ENCODE peak calls at places on chromosomes 5 and 9, in ten cellular contexts. U is NCI-H1092; X is heart right ventricle; Z is A549; Q is NCI-H1417; R is lower leg skin; H is stimulated activated CD4-positive, alpha-beta T cell treated with anti-CD3 and anti-CD28 coated beads, TNF-alpha, amount 100 ng/mL, for 24 hours; P is activated naive CD8-positive, alpha-beta T cell treated with anti-CD3 and anti-CD28 coated beads for 36 hours; B is SK-N-MC; W is HEK293T. K is an unnamed sample.

GRCh38 chr5:153153086-153153485 is 337.4 kb upstream of the GRIA1 start:
- DNase-seq in U (no peak), X (no peak), Z (no peak), Q (no peak), R (no peak), H (no peak), P (no peak), B (no peak), W (no peak), K (no peak)

GRCh38 chr9:80994892-80995291 is 694.5 kb downstream of the TLE1 start:
- DNase-seq in U (no peak), X (no peak), Z (no peak), Q (no peak), R (no peak), H (no peak), P (no peak), B (no peak), W (no peak), K (no peak)

GRCh38 chr5:72633649-72634048 is 126.4 kb upstream of the ZNF366 start:
- DNase-seq in U (no peak), X (no peak), Z (no peak), Q (no peak), R (no peak), H (no peak), P (no peak), B (no peak), W (no peak), K (no peak)

GRCh38 chr5:166074839-166075481 is 2216.5 kb upstream of the WWC1 start:
- DNase-seq in U (no peak), X (no peak), Z (no peak), Q (no peak), R (no peak), H (no peak), P (no peak), B (peak; percentile 14), W (no peak), K (no peak)

GRCh38 chr5:75373862-75374261 is 36.8 kb downstream of the HMGCR start:
- DNase-seq in U (no peak), X (no peak), Z (no peak), Q (no peak), R (no peak), H (no peak), P (no peak), B (no peak), W (no peak), K (no peak)

GRCh38 chr9:16986441-16987387 is 116.2 kb upstream of the BNC2 start:
- DNase-seq in U (no peak), X (no peak), Z (no peak), Q (no peak), R (no peak), H (no peak), P (no peak), B (no peak), W (no peak), K (no peak)

GRCh38 chr9:108704156-108704852 is 151.5 kb downstream of the ACTL7B start:
- DNase-seq in U (no peak), X (peak; percentile 16), Z (no peak), Q (no peak), R (no peak), H (no peak), P (no peak), B (no peak), W (no peak), K (no peak)

GRCh38 chr9:16811987-16812685 is 58.3 kb downstream of the BNC2 start:
- DNase-seq in U (no peak), X (no peak), Z (no peak), Q (peak; percentile 48), R (no peak), H (no peak), P (no peak), B (no peak), W (no peak), K (no peak)

GRCh38 chr9:124238546-124239140 is 19.1 kb upstream of the NEK6 start:
- DNase-seq in U (no peak), X (no peak), Z (no peak), Q (no peak), R (no peak), H (no peak), P (no peak), B (no peak), W (no peak), K (no peak)

GRCh38 chr5:138573949-138574670 is 1.1 kb downstream of the HSPA9 start:
- DNase-seq in U (no peak), X (no peak), Z (no peak), Q (no peak), R (no peak), H (no peak), P (no peak), B (no peak), W (no peak), K (no peak)

GRCh38 chr5:20556364-20556763 is 568.4 kb upstream of the CDH18 start:
- DNase-seq in U (no peak), X (no peak), Z (no peak), Q (no peak), R (no peak), H (no peak), P (no peak), B (no peak), W (no peak), K (peak; percentile 58)

GRCh38 chr5:68467791-68468190 is 252.2 kb downstream of the PIK3R1 start:
- DNase-seq in U (no peak), X (no peak), Z (no peak), Q (no peak), R (no peak), H (no peak), P (no peak), B (no peak), W (no peak), K (no peak)

GRCh38 chr5:133796186-133796585 is 172.2 kb downstream of the C5orf15 start:
- DNase-seq in U (no peak), X (no peak), Z (no peak), Q (no peak), R (no peak), H (no peak), P (no peak), B (no peak), W (no peak), K (peak; percentile 82)

GRCh38 chr9:93668261-93668871 is 92.0 kb downstream of the PHF2 start:
- DNase-seq in U (no peak), X (no peak), Z (no peak), Q (no peak), R (no peak), H (no peak), P (no peak), B (no peak), W (no peak), K (peak; percentile 15)